ENCODE peak calls at places on chromosomes 2 and 18, in seven cellular contexts. C is PC-9, O is IMR-90, J is fibroblast of lung, R is GM23248, A is neural progenitor cell, I is neuronal stem cell. M is an unnamed sample. For H3K4me1, the result is how much of the 10 kb centered on the place peaks cover.

GRCh38 chr2:120818441-120818920 is 82.8 kb downstream of the GLI2 start:
- DNase-seq in C (no peak), O (peak), J (peak), R (peak), A (no peak), I (no peak), M (no peak)

GRCh38 chr2:219836647-219837177 is 209.3 kb downstream of the SLC4A3 start:
- DNase-seq in C (peak), O (peak), J (peak), R (peak), A (no peak), I (no peak), M (peak)

GRCh38 chr2:24972315-24972958 is 682 bp upstream of the DNAJC27 start:
- DNase-seq in C (peak), O (no peak), J (peak), R (peak), A (peak), I (peak), M (peak)

GRCh38 chr2:69056071-69056470 is 43.1 kb downstream of the ANTXR1 start:
- DNase-seq in C (no peak), O (no peak), J (no peak), R (no peak), A (no peak), I (no peak), M (peak)

GRCh38 chr2:136319651-136320050 is 201.7 kb upstream of the CXCR4 start:
- DNase-seq in C (no peak), O (no peak), J (no peak), R (no peak), A (no peak), I (no peak), M (no peak)

GRCh38 chr2:202054716-202055115 is 18.3 kb upstream of the KIAA2012 start:
- DNase-seq in C (no peak), O (no peak), J (no peak), R (no peak), A (no peak), I (no peak), M (no peak)

GRCh38 chr2:27189989-27190388 is 21.9 kb upstream of the ATRAID start:
- DNase-seq in C (no peak), O (no peak), J (no peak), R (no peak), A (no peak), I (no peak), M (no peak)

GRCh38 chr18:23133860-23134779 is 1.2 kb upstream of the CABLES1 start:
- DNase-seq in C (peak), O (no peak), J (no peak), R (no peak), A (peak), I (no peak), M (peak)

GRCh38 chr18:4831791-4832375 is 365.2 kb downstream of the AKAIN1 start:
- DNase-seq in C (no peak), O (no peak), J (no peak), R (no peak), A (no peak), I (no peak), M (no peak)

GRCh38 chr2:70772486-70773155 is 4.6 kb upstream of the ADD2 start:
- DNase-seq in C (no peak), O (no peak), J (no peak), R (no peak), A (no peak), I (no peak), M (no peak)

GRCh38 chr2:159516241-159516758 is 100.0 kb downstream of the BAZ2B start:
- DNase-seq in C (peak), O (peak), J (peak), R (peak), A (peak), I (peak), M (peak)

GRCh38 chr18:44170208-44170880 is 510.3 kb upstream of the SETBP1 start:
- DNase-seq in C (no peak), O (no peak), J (peak), R (no peak), A (no peak), I (no peak), M (no peak)

GRCh38 chr2:46812381-46813024 is 103.1 kb downstream of the MCFD2 start:
- DNase-seq in C (no peak), O (peak), J (peak), R (peak), A (peak), I (no peak), M (peak)

GRCh38 chr18:50172367-50172766 is 22.6 kb downstream of the MYO5B start:
- DNase-seq in C (no peak), O (no peak), J (no peak), R (no peak), A (no peak), I (no peak), M (peak)

GRCh38 chr2:241618836-241619235 is 18.1 kb downstream of the THAP4 start:
- DNase-seq in C (no peak), O (no peak), J (no peak), R (no peak), A (no peak), I (no peak), M (no peak)

GRCh38 chr2:105490204-105490603 is 91.4 kb upstream of the FHL2 start:
- DNase-seq in C (no peak), O (no peak), J (no peak), R (no peak), A (no peak), I (no peak), M (no peak)

GRCh38 chr2:145484443-145485086 is 964.6 kb upstream of the ZEB2 start:
- DNase-seq in C (peak), O (peak), J (peak), R (peak), A (no peak), I (no peak), M (peak)

GRCh38 chr2:43707255-43707654 is 31.0 kb upstream of the C1GALT1C1L start:
- DNase-seq in C (peak), O (peak), J (peak), R (peak), A (no peak), I (no peak), M (no peak)

GRCh38 chr2:45263147-45263546 is 253.9 kb upstream of the SIX2 start:
- DNase-seq in C (no peak), O (no peak), J (no peak), R (no peak), A (no peak), I (no peak), M (no peak)

GRCh38 chr2:50636462-50636861 is 395.5 kb downstream of the NRXN1 start:
- DNase-seq in C (no peak), O (no peak), J (no peak), R (no peak), A (no peak), I (no peak), M (no peak)

GRCh38 chr2:173667014-173667413 is 298.2 kb downstream of the SP3 start:
- DNase-seq in C (no peak), O (no peak), J (no peak), R (no peak), A (peak), I (no peak), M (peak)
- H2AFZ ChIP-seq in C (no peak), O (no peak), J (no peak), R (no peak), A (no peak), I (peak), M (peak)

GRCh38 chr2:40130251-40130994 is 321.5 kb downstream of the SLC8A1 start:
- DNase-seq in C (no peak), O (peak), J (peak), R (peak), A (no peak), I (no peak), M (no peak)

GRCh38 chr2:40127147-40127546 is 324.7 kb downstream of the SLC8A1 start:
- DNase-seq in C (no peak), O (no peak), J (no peak), R (no peak), A (no peak), I (no peak), M (no peak)

GRCh38 chr2:40129725-40130124 is 322.2 kb downstream of the SLC8A1 start:
- DNase-seq in C (no peak), O (no peak), J (no peak), R (no peak), A (no peak), I (no peak), M (no peak)

GRCh38 chr2:40127890-40128548 is 323.9 kb downstream of the SLC8A1 start:
- DNase-seq in C (no peak), O (peak), J (peak), R (peak), A (no peak), I (no peak), M (no peak)

DNA sequence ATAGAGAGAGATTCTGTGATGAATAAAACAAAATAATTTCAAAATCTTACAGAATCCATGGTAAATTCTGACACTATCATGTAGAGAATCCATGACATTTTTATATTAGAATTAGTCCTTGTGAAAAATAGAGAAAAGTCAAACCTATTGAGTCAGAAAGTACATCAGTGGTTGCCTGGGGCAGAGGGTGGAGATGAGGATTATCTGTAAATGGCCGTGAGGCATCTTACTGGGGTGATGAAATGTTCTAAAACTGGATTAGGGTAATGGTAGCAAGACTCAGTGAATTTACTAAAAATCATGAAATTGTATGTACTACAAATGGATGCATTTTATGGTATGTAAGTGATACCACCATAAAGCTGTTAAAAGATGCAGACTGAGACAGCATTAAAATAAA is 323.1 kb downstream of the SLC8A1 start:
- DNase-seq in C (no peak), O (peak), J (no peak), R (peak), A (no peak), I (no peak), M (no peak)
- H3K4me1 ChIP-seq in C (under half), O (under half), J (under half), R (half or more), A (under half), I (under half), M (under half)

GRCh38 chr2:38095996-38096861 is 20.3 kb upstream of the CYP1B1 start:
- DNase-seq in C (peak), O (peak), J (no peak), R (peak), A (peak), I (no peak), M (peak)
- H3K27ac ChIP-seq in C (peak), O (peak), J (no peak), R (peak), A (no peak), I (no peak), M (peak)

DNA sequence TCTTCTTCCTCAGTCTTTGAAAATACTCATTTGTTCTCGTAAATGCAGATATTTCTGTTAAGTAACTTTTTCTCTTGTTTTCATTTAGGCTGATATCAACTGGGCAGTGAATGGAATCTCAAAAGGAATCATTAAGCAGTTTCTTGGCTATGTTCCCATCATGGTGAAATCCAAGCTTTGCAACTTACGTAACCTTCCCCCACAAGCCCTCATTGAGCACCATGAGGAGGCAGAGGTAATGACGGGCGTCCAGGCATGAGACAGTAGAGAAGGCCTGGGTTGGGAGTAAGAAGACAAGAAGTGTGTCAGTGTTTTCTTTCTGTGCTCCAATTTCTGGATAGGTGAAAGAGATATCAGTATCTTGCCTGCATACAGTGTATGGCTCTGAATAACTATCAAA is 5.1 kb downstream of the POLR1B start:
- DNase-seq in C (no peak), O (peak), J (peak), R (peak), A (no peak), I (no peak), M (peak)
- H2AFZ ChIP-seq in C (no peak), O (no peak), J (no peak), R (no peak), A (no peak), I (no peak), M (no peak)